ENCODE peak calls at places on chromosomes 4 and X, in eight cellular contexts. One of them, this sample, is unnamed.

GRCh38 chr4:176036585-176037205 is 28.9 kb upstream of the WDR17 start:
- ATAC-seq in Right ventricle myocardium superior: no peak
- ATAC-seq in activated B cell treated with CpG ODN at 0.5 μM for 24 hours: no peak
- ATAC-seq in mucosa of descending colon: no peak
- ATAC-seq in central memory CD8-positive, alpha-beta T cell: no peak
- ATAC-seq in heart right ventricle: no peak
- ATAC-seq in upper lobe of left lung: no peak
- ATAC-seq in effector memory CD8-positive, alpha-beta T cell: no peak
- ATAC-seq in this sample: no peak

GRCh38 chr4:120921456-120922389 is 803 bp downstream of the PRDM5 start:
- ATAC-seq in Right ventricle myocardium superior: peak
- ATAC-seq in activated B cell treated with CpG ODN at 0.5 μM for 24 hours: no peak
- ATAC-seq in mucosa of descending colon: peak
- ATAC-seq in central memory CD8-positive, alpha-beta T cell: peak
- ATAC-seq in heart right ventricle: peak
- ATAC-seq in upper lobe of left lung: peak
- ATAC-seq in effector memory CD8-positive, alpha-beta T cell: peak
- ATAC-seq in this sample: peak

GRCh38 chrX:30990361-30990760 is 81.5 kb downstream of the FTHL17 start:
- ATAC-seq in Right ventricle myocardium superior: no peak
- ATAC-seq in activated B cell treated with CpG ODN at 0.5 μM for 24 hours: no peak
- ATAC-seq in mucosa of descending colon: no peak
- ATAC-seq in central memory CD8-positive, alpha-beta T cell: no peak
- ATAC-seq in heart right ventricle: no peak
- ATAC-seq in upper lobe of left lung: no peak
- ATAC-seq in effector memory CD8-positive, alpha-beta T cell: no peak
- ATAC-seq in this sample: no peak

GRCh38 chrX:112678831-112679230 is 907 bp downstream of the LHFPL1 start:
- ATAC-seq in Right ventricle myocardium superior: no peak
- ATAC-seq in activated B cell treated with CpG ODN at 0.5 μM for 24 hours: peak
- ATAC-seq in mucosa of descending colon: no peak
- ATAC-seq in central memory CD8-positive, alpha-beta T cell: no peak
- ATAC-seq in heart right ventricle: no peak
- ATAC-seq in upper lobe of left lung: no peak
- ATAC-seq in effector memory CD8-positive, alpha-beta T cell: no peak
- ATAC-seq in this sample: no peak

GRCh38 chrX:125622899-125623298 is 303.2 kb downstream of the TEX13C start:
- ATAC-seq in Right ventricle myocardium superior: no peak
- ATAC-seq in activated B cell treated with CpG ODN at 0.5 μM for 24 hours: no peak
- ATAC-seq in mucosa of descending colon: no peak
- ATAC-seq in central memory CD8-positive, alpha-beta T cell: no peak
- ATAC-seq in heart right ventricle: no peak
- ATAC-seq in upper lobe of left lung: no peak
- ATAC-seq in effector memory CD8-positive, alpha-beta T cell: no peak
- ATAC-seq in this sample: no peak

GRCh38 chr4:78809928-78810835 is 34.0 kb downstream of the BMP2K start:
- ATAC-seq in Right ventricle myocardium superior: peak
- ATAC-seq in activated B cell treated with CpG ODN at 0.5 μM for 24 hours: no peak
- ATAC-seq in mucosa of descending colon: peak
- ATAC-seq in central memory CD8-positive, alpha-beta T cell: no peak
- ATAC-seq in heart right ventricle: no peak
- ATAC-seq in upper lobe of left lung: no peak
- ATAC-seq in effector memory CD8-positive, alpha-beta T cell: no peak
- ATAC-seq in this sample: no peak

GRCh38 chr4:174225247-174226054 is 58.0 kb downstream of the FBXO8 start:
- ATAC-seq in Right ventricle myocardium superior: no peak
- ATAC-seq in activated B cell treated with CpG ODN at 0.5 μM for 24 hours: no peak
- ATAC-seq in mucosa of descending colon: no peak
- ATAC-seq in central memory CD8-positive, alpha-beta T cell: no peak
- ATAC-seq in heart right ventricle: no peak
- ATAC-seq in upper lobe of left lung: no peak
- ATAC-seq in effector memory CD8-positive, alpha-beta T cell: no peak
- ATAC-seq in this sample: no peak

GRCh38 chr4:2936773-2937145 is 26.4 kb downstream of the NOP14 start:
- ATAC-seq in Right ventricle myocardium superior: no peak
- ATAC-seq in activated B cell treated with CpG ODN at 0.5 μM for 24 hours: no peak
- ATAC-seq in mucosa of descending colon: no peak
- ATAC-seq in central memory CD8-positive, alpha-beta T cell: peak
- ATAC-seq in heart right ventricle: no peak
- ATAC-seq in upper lobe of left lung: no peak
- ATAC-seq in effector memory CD8-positive, alpha-beta T cell: peak
- ATAC-seq in this sample: no peak

GRCh38 chr4:42391356-42391675 is 6.0 kb upstream of the SHISA3 start:
- ATAC-seq in Right ventricle myocardium superior: no peak
- ATAC-seq in activated B cell treated with CpG ODN at 0.5 μM for 24 hours: no peak
- ATAC-seq in mucosa of descending colon: no peak
- ATAC-seq in central memory CD8-positive, alpha-beta T cell: no peak
- ATAC-seq in heart right ventricle: no peak
- ATAC-seq in upper lobe of left lung: no peak
- ATAC-seq in effector memory CD8-positive, alpha-beta T cell: no peak
- ATAC-seq in this sample: no peak

GRCh38 chr4:87949961-87950360 is 25.6 kb upstream of the SPP1 start:
- ATAC-seq in Right ventricle myocardium superior: no peak
- ATAC-seq in activated B cell treated with CpG ODN at 0.5 μM for 24 hours: no peak
- ATAC-seq in mucosa of descending colon: peak
- ATAC-seq in central memory CD8-positive, alpha-beta T cell: no peak
- ATAC-seq in heart right ventricle: peak
- ATAC-seq in upper lobe of left lung: no peak
- ATAC-seq in effector memory CD8-positive, alpha-beta T cell: no peak
- ATAC-seq in this sample: no peak

GRCh38 chr4:185290018-185290607 is 80.7 kb downstream of the SNX25 start:
- ATAC-seq in Right ventricle myocardium superior: no peak
- ATAC-seq in activated B cell treated with CpG ODN at 0.5 μM for 24 hours: no peak
- ATAC-seq in mucosa of descending colon: no peak
- ATAC-seq in central memory CD8-positive, alpha-beta T cell: no peak
- ATAC-seq in heart right ventricle: peak
- ATAC-seq in upper lobe of left lung: peak
- ATAC-seq in effector memory CD8-positive, alpha-beta T cell: no peak
- ATAC-seq in this sample: no peak

GRCh38 chr4:37928896-37929537 is 31.2 kb upstream of the PTTG2 start:
- ATAC-seq in Right ventricle myocardium superior: no peak
- ATAC-seq in activated B cell treated with CpG ODN at 0.5 μM for 24 hours: no peak
- ATAC-seq in mucosa of descending colon: no peak
- ATAC-seq in central memory CD8-positive, alpha-beta T cell: peak
- ATAC-seq in heart right ventricle: no peak
- ATAC-seq in upper lobe of left lung: peak
- ATAC-seq in effector memory CD8-positive, alpha-beta T cell: peak
- ATAC-seq in this sample: no peak

GRCh38 chr4:156939151-156939550 is 32.4 kb downstream of the PDGFC start:
- ATAC-seq in Right ventricle myocardium superior: no peak
- ATAC-seq in activated B cell treated with CpG ODN at 0.5 μM for 24 hours: no peak
- ATAC-seq in mucosa of descending colon: no peak
- ATAC-seq in central memory CD8-positive, alpha-beta T cell: no peak
- ATAC-seq in heart right ventricle: no peak
- ATAC-seq in upper lobe of left lung: no peak
- ATAC-seq in effector memory CD8-positive, alpha-beta T cell: no peak
- ATAC-seq in this sample: no peak

GRCh38 chr4:10002278-10002677 is 19.0 kb downstream of the SLC2A9 start:
- ATAC-seq in Right ventricle myocardium superior: no peak
- ATAC-seq in activated B cell treated with CpG ODN at 0.5 μM for 24 hours: no peak
- ATAC-seq in mucosa of descending colon: no peak
- ATAC-seq in central memory CD8-positive, alpha-beta T cell: no peak
- ATAC-seq in heart right ventricle: no peak
- ATAC-seq in upper lobe of left lung: no peak
- ATAC-seq in effector memory CD8-positive, alpha-beta T cell: peak
- ATAC-seq in this sample: no peak

GRCh38 chrX:71650333-71650969 is 16.9 kb upstream of the LOC101059915 start:
- ATAC-seq in Right ventricle myocardium superior: peak
- ATAC-seq in activated B cell treated with CpG ODN at 0.5 μM for 24 hours: peak
- ATAC-seq in mucosa of descending colon: peak
- ATAC-seq in central memory CD8-positive, alpha-beta T cell: peak
- ATAC-seq in heart right ventricle: peak
- ATAC-seq in upper lobe of left lung: no peak
- ATAC-seq in effector memory CD8-positive, alpha-beta T cell: peak
- ATAC-seq in this sample: no peak

GRCh38 chr4:54547299-54548097 is 110.3 kb upstream of the KIT start:
- ATAC-seq in Right ventricle myocardium superior: no peak
- ATAC-seq in activated B cell treated with CpG ODN at 0.5 μM for 24 hours: no peak
- ATAC-seq in mucosa of descending colon: peak
- ATAC-seq in central memory CD8-positive, alpha-beta T cell: no peak
- ATAC-seq in heart right ventricle: no peak
- ATAC-seq in upper lobe of left lung: no peak
- ATAC-seq in effector memory CD8-positive, alpha-beta T cell: peak
- ATAC-seq in this sample: no peak

GRCh38 chrX:65821721-65822496 is 154.5 kb downstream of the MSN start:
- ATAC-seq in Right ventricle myocardium superior: peak
- ATAC-seq in activated B cell treated with CpG ODN at 0.5 μM for 24 hours: peak
- ATAC-seq in mucosa of descending colon: peak
- ATAC-seq in central memory CD8-positive, alpha-beta T cell: peak
- ATAC-seq in heart right ventricle: peak
- ATAC-seq in upper lobe of left lung: peak
- ATAC-seq in effector memory CD8-positive, alpha-beta T cell: peak
- ATAC-seq in this sample: no peak

GRCh38 chrX:19824603-19825002 is 62.8 kb downstream of the SH3KBP1 start:
- ATAC-seq in Right ventricle myocardium superior: no peak
- ATAC-seq in activated B cell treated with CpG ODN at 0.5 μM for 24 hours: peak
- ATAC-seq in mucosa of descending colon: no peak
- ATAC-seq in central memory CD8-positive, alpha-beta T cell: peak
- ATAC-seq in heart right ventricle: no peak
- ATAC-seq in upper lobe of left lung: no peak
- ATAC-seq in effector memory CD8-positive, alpha-beta T cell: peak
- ATAC-seq in this sample: no peak

GRCh38 chrX:110032534-110033161 is 29.7 kb downstream of the TMEM164 start:
- ATAC-seq in Right ventricle myocardium superior: peak
- ATAC-seq in activated B cell treated with CpG ODN at 0.5 μM for 24 hours: no peak
- ATAC-seq in mucosa of descending colon: no peak
- ATAC-seq in central memory CD8-positive, alpha-beta T cell: no peak
- ATAC-seq in heart right ventricle: no peak
- ATAC-seq in upper lobe of left lung: no peak
- ATAC-seq in effector memory CD8-positive, alpha-beta T cell: no peak
- ATAC-seq in this sample: no peak

GRCh38 chr4:2785613-2786012 is 7.3 kb upstream of the SH3BP2 start:
- ATAC-seq in Right ventricle myocardium superior: peak
- ATAC-seq in activated B cell treated with CpG ODN at 0.5 μM for 24 hours: peak
- ATAC-seq in mucosa of descending colon: peak
- ATAC-seq in central memory CD8-positive, alpha-beta T cell: peak
- ATAC-seq in heart right ventricle: no peak
- ATAC-seq in upper lobe of left lung: peak
- ATAC-seq in effector memory CD8-positive, alpha-beta T cell: peak
- ATAC-seq in this sample: peak

GRCh38 chrX:102739642-102740041 is 19.1 kb downstream of the GPRASP3 start:
- ATAC-seq in Right ventricle myocardium superior: no peak
- ATAC-seq in activated B cell treated with CpG ODN at 0.5 μM for 24 hours: no peak
- ATAC-seq in mucosa of descending colon: no peak
- ATAC-seq in central memory CD8-positive, alpha-beta T cell: no peak
- ATAC-seq in heart right ventricle: no peak
- ATAC-seq in upper lobe of left lung: no peak
- ATAC-seq in effector memory CD8-positive, alpha-beta T cell: no peak
- ATAC-seq in this sample: no peak

GRCh38 chr4:173370130-173370476 is 651 bp upstream of the SAP30 start:
- ATAC-seq in Right ventricle myocardium superior: peak
- ATAC-seq in activated B cell treated with CpG ODN at 0.5 μM for 24 hours: peak
- ATAC-seq in mucosa of descending colon: no peak
- ATAC-seq in central memory CD8-positive, alpha-beta T cell: peak
- ATAC-seq in heart right ventricle: peak
- ATAC-seq in upper lobe of left lung: peak
- ATAC-seq in effector memory CD8-positive, alpha-beta T cell: peak
- ATAC-seq in this sample: peak

GRCh38 chr4:156571146-156571545 is 400.5 kb downstream of the PDGFC start:
- ATAC-seq in Right ventricle myocardium superior: peak
- ATAC-seq in activated B cell treated with CpG ODN at 0.5 μM for 24 hours: no peak
- ATAC-seq in mucosa of descending colon: no peak
- ATAC-seq in central memory CD8-positive, alpha-beta T cell: no peak
- ATAC-seq in heart right ventricle: peak
- ATAC-seq in upper lobe of left lung: no peak
- ATAC-seq in effector memory CD8-positive, alpha-beta T cell: no peak
- ATAC-seq in this sample: no peak

GRCh38 chr4:96312049-96312685 is 472.3 kb downstream of the PDHA2 start:
- ATAC-seq in Right ventricle myocardium superior: no peak
- ATAC-seq in activated B cell treated with CpG ODN at 0.5 μM for 24 hours: no peak
- ATAC-seq in mucosa of descending colon: no peak
- ATAC-seq in central memory CD8-positive, alpha-beta T cell: no peak
- ATAC-seq in heart right ventricle: no peak
- ATAC-seq in upper lobe of left lung: no peak
- ATAC-seq in effector memory CD8-positive, alpha-beta T cell: no peak
- ATAC-seq in this sample: no peak

GRCh38 chrX:118770133-118770760 is 42.8 kb downstream of the IL13RA1 start:
- ATAC-seq in Right ventricle myocardium superior: no peak
- ATAC-seq in activated B cell treated with CpG ODN at 0.5 μM for 24 hours: no peak
- ATAC-seq in mucosa of descending colon: no peak
- ATAC-seq in central memory CD8-positive, alpha-beta T cell: no peak
- ATAC-seq in heart right ventricle: no peak
- ATAC-seq in upper lobe of left lung: no peak
- ATAC-seq in effector memory CD8-positive, alpha-beta T cell: no peak
- ATAC-seq in this sample: no peak

GRCh38 chr4:78667337-78667736 is 108.8 kb upstream of the BMP2K start:
- ATAC-seq in Right ventricle myocardium superior: no peak
- ATAC-seq in activated B cell treated with CpG ODN at 0.5 μM for 24 hours: peak
- ATAC-seq in mucosa of descending colon: no peak
- ATAC-seq in central memory CD8-positive, alpha-beta T cell: no peak
- ATAC-seq in heart right ventricle: no peak
- ATAC-seq in upper lobe of left lung: peak
- ATAC-seq in effector memory CD8-positive, alpha-beta T cell: no peak
- ATAC-seq in this sample: no peak

This sample was measured in gastroesophageal sphincter.